ENCODE peak calls at places on chromosome 4, in nine cellular contexts. T is HCT116; I is left lung; Q is iPS DF 6.9; B is cardiac muscle cell; F is hepatocyte; W is CD4-positive, alpha-beta T cell; M is A549; U is tibial artery. H is an unnamed sample.

GRCh38 chr4:118313098-118313497 is 39.7 kb downstream of the PRSS12 start:
- DNase-seq in T (no peak), I (no peak), Q (no peak), B (no peak), F (no peak), W (no peak), M (no peak), U (no peak), H (no peak)

GRCh38 chr4:140049024-140049923 is 104.7 kb downstream of the MAML3 start:
- DNase-seq in T (no peak), I (no peak), Q (peak), B (peak), F (peak), W (peak), M (peak), U (no peak), H (no peak)

GRCh38 chr4:61245321-61245720 is 45.2 kb downstream of the ADGRL3 start:
- DNase-seq in T (no peak), I (no peak), Q (no peak), B (no peak), F (no peak), W (no peak), M (no peak), U (no peak), H (no peak)

GRCh38 chr4:133000012-133000411 is 149.1 kb upstream of the PCDH10 start:
- DNase-seq in T (no peak), I (no peak), Q (no peak), B (peak), F (peak), W (no peak), M (no peak), U (no peak), H (no peak)

GRCh38 chr4:187380181-187380581 is 615.4 kb upstream of the ZFP42 start:
- DNase-seq in T (peak), I (no peak), Q (peak), B (peak), F (peak), W (no peak), M (peak), U (no peak), H (no peak)

GRCh38 chr4:168666531-168666930 is 169.7 kb downstream of the PALLD start:
- DNase-seq in T (no peak), I (no peak), Q (no peak), B (peak), F (no peak), W (no peak), M (no peak), U (no peak), H (no peak)

GRCh38 chr4:13872145-13872544 is 244.6 kb upstream of the BOD1L1 start:
- DNase-seq in T (no peak), I (no peak), Q (no peak), B (no peak), F (peak), W (no peak), M (no peak), U (no peak), H (no peak)

GRCh38 chr4:126144838-126145237 is 830.1 kb downstream of the FAT4 start:
- DNase-seq in T (no peak), I (no peak), Q (no peak), B (no peak), F (no peak), W (no peak), M (no peak), U (no peak), H (no peak)

GRCh38 chr4:13908455-13908854 is 280.9 kb upstream of the BOD1L1 start:
- DNase-seq in T (no peak), I (no peak), Q (no peak), B (peak), F (no peak), W (no peak), M (no peak), U (no peak), H (no peak)

GRCh38 chr4:88792821-88793220 is 95.2 kb upstream of the NAP1L5 start:
- DNase-seq in T (no peak), I (no peak), Q (no peak), B (peak), F (no peak), W (no peak), M (peak), U (no peak), H (no peak)

GRCh38 chr4:7335363-7336066 is 99.2 kb downstream of the PSAPL1 start:
- DNase-seq in T (peak), I (peak), Q (peak), B (peak), F (peak), W (no peak), M (peak), U (peak), H (no peak)

GRCh38 chr4:69563424-69563823 is 67.7 kb upstream of the UGT2B4 start:
- DNase-seq in T (no peak), I (no peak), Q (no peak), B (no peak), F (no peak), W (no peak), M (no peak), U (no peak), H (no peak)

GRCh38 chr4:53863731-53864130 is 200.7 kb downstream of the CHIC2 start:
- DNase-seq in T (no peak), I (no peak), Q (no peak), B (peak), F (no peak), W (no peak), M (no peak), U (no peak), H (no peak)

GRCh38 chr4:37890501-37891220 is at the start of gene TBC1D1:
- DNase-seq in T (no peak), I (peak), Q (no peak), B (peak), F (peak), W (peak), M (peak), U (peak), H (no peak)

DNA sequence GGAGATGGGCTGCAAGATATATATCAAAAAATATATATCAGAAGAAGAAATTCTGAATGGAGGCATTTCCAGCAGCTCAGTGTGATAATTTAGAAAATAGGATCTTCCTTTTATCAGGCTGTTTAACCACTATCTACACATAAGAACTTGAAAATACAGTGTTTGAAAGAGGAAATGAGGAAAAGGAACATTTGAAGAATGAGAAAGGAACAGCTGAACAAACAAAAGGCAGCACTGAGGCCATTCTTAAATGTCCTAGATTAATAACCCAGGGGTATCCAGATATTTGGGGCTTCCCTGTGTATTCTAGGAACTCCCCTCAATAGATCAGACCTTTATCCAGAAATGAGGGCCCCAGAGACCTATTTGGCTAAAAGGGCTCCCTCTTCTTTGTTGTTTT is 4.1 kb downstream of the SLC39A8 start:
- DNase-seq in T (no peak), I (no peak), Q (no peak), B (no peak), F (no peak), W (no peak), M (no peak), U (no peak), H (no peak)
- H3K27ac ChIP-seq in T (no peak), I (no peak), Q (no peak), B (no peak), F (no peak), W (no peak), M (no peak), U (no peak), H (no peak)

DNA sequence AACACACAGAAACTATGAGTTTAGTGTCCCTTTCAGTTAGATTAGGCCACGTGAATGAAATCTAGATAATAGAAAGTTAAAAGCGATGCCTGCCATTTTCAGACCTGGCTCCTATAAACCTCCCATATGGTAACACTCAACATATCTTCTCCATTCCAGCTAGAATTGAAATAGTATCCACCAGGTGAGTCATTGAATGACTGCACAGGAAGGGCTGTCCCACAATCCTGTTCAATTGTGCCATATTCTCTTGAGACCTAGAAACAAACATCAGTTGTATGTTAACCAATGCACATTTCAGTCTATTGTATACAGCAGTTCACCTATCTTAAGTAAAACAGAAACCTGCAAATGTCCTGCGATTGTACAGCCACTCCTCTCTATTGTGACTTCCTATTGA is 659.3 kb upstream of the SLIT2 start:
- DNase-seq in T (no peak), I (no peak), Q (no peak), B (no peak), F (no peak), W (no peak), M (no peak), U (no peak), H (no peak)
- H3K27ac ChIP-seq in T (no peak), I (no peak), Q (no peak), B (no peak), F (no peak), W (no peak), M (no peak), U (no peak), H (no peak)

GRCh38 chr4:17770845-17771244 is 10.6 kb downstream of the FAM184B start:
- DNase-seq in T (no peak), I (no peak), Q (no peak), B (peak), F (no peak), W (no peak), M (no peak), U (no peak), H (no peak)
- H3K27ac ChIP-seq in T (no peak), I (no peak), Q (no peak), B (no peak), F (no peak), W (no peak), M (no peak), U (no peak), H (no peak)

GRCh38 chr4:76585897-76586360 is 150.9 kb downstream of the SHROOM3 start:
- DNase-seq in T (peak), I (peak), Q (peak), B (peak), F (peak), W (no peak), M (peak), U (peak), H (no peak)
- H3K27ac ChIP-seq in T (no peak), I (peak), Q (no peak), B (peak), F (peak), W (no peak), M (peak), U (peak), H (no peak)

DNA sequence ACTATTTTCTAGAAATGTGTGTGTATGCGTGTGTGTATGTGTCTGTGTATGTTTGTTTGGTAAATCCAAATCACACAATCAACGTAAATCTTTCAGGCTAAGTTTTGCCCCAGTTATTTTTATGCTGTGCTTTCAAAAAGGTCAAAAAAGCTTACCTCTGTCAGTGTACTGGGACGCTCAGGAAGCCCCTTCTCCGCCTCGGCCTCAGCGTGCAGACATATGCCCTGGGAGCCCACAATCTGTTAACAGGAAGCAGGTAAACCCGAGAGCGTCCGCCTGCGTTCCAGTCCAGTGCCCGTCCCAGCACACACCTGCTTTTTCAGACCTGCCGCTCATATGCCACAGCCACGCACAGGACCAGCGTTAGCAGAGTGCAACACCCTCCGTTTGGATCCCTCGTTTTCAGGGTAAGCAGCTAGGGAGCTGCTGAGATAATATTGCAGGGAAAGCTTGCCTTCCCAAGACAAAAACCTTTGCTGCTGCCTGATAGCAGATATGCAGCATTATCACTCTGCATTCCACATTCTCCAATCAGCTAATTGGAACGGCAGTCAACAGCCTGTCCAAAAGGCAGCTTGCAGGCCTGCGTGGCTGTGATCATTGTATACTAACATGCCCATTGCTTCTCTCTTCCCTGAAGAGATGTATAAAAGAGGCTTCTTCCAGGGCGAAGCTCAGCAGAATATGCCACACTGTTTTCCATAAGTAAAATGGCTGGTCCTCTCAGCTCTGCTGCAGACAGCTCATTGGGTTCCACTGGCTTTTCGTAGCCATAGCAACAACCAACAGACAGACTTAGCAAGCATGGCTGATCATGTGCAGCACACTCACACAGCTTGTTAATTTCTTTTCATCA is at the start of gene SORBS2:
- DNase-seq in T (no peak), I (peak), Q (no peak), B (peak), F (peak), W (no peak), M (no peak), U (no peak), H (no peak)
- H3K27ac ChIP-seq in T (no peak), I (peak), Q (no peak), B (peak), F (peak), W (no peak), M (no peak), U (peak), H (no peak)

GRCh38 chr4:85784348-85784747 is 309.4 kb downstream of the ARHGAP24 start:
- DNase-seq in T (no peak), I (no peak), Q (no peak), B (peak), F (no peak), W (no peak), M (no peak), U (no peak), H (no peak)
- H3K27ac ChIP-seq in T (no peak), I (no peak), Q (no peak), B (no peak), F (no peak), W (no peak), M (no peak), U (peak), H (no peak)

GRCh38 chr4:152382057-152382785 is 153.7 kb downstream of the FBXW7 start:
- DNase-seq in T (no peak), I (no peak), Q (no peak), B (peak), F (no peak), W (no peak), M (no peak), U (no peak), H (peak)
- H3K27ac ChIP-seq in T (no peak), I (peak), Q (no peak), B (peak), F (no peak), W (no peak), M (no peak), U (peak), H (no peak)

GRCh38 chr4:145851516-145852201 is 87.0 kb downstream of the ZNF827 start:
- DNase-seq in T (no peak), I (no peak), Q (no peak), B (no peak), F (no peak), W (no peak), M (no peak), U (no peak), H (no peak)

GRCh38 chr4:145843651-145844050 is 95.0 kb downstream of the ZNF827 start:
- DNase-seq in T (no peak), I (no peak), Q (no peak), B (no peak), F (no peak), W (no peak), M (no peak), U (no peak), H (no peak)

GRCh38 chr4:145852256-145852839 is 86.3 kb downstream of the ZNF827 start:
- DNase-seq in T (no peak), I (no peak), Q (no peak), B (peak), F (no peak), W (no peak), M (no peak), U (no peak), H (no peak)

GRCh38 chr4:145845118-145845517 is 93.5 kb downstream of the ZNF827 start:
- DNase-seq in T (no peak), I (no peak), Q (no peak), B (no peak), F (no peak), W (no peak), M (no peak), U (no peak), H (no peak)

DNA sequence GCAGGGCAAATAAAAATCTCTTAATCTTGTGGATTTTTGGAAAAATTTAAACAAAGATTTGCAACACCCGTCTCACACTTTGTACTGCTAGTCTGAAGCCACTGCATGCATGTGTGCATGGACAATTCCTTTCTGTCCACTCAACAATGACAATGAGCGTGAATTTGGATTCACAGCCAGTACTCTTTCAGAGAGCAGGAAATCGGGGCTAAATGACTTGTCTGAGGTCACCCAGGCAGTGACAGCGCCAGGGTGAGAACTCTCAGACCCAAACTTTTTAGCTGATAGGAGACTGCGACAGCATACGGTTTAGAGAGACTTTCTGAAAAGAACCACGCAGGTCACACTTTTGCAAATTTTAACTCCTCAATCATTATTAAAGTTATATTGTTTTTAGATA is 90.9 kb downstream of the ZNF827 start:
- DNase-seq in T (no peak), I (no peak), Q (no peak), B (no peak), F (no peak), W (no peak), M (no peak), U (no peak), H (no peak)
- H3K27ac ChIP-seq in T (no peak), I (no peak), Q (no peak), B (no peak), F (no peak), W (no peak), M (no peak), U (no peak), H (no peak)

GRCh38 chr4:25321703-25322102 is 9.1 kb downstream of the ZCCHC4 start:
- DNase-seq in T (no peak), I (no peak), Q (no peak), B (no peak), F (no peak), W (no peak), M (no peak), U (no peak), H (no peak)
- H3K27ac ChIP-seq in T (no peak), I (no peak), Q (no peak), B (no peak), F (no peak), W (no peak), M (peak), U (no peak), H (peak)

DNA sequence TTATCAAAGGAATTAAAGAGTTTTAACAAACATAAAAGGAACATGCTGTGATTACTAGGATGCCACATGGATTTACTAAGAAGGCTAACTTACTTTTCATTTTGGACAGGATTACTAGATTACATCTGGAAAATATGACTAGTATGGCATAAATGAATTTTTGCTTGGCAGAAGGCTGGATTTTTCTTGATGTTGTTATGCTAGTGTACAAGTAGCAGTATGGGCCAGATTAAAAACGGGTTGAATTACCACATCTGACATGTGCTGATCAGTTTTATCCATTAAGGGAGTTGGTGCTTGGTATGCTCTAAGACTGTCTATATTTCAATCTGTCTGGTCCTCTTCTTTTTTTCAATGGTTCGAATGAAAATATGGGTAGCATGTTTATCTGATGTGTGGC is 70.5 kb downstream of the JADE1 start:
- DNase-seq in T (no peak), I (no peak), Q (no peak), B (no peak), F (no peak), W (no peak), M (no peak), U (no peak), H (no peak)
- H3K27ac ChIP-seq in T (no peak), I (no peak), Q (no peak), B (no peak), F (no peak), W (no peak), M (no peak), U (no peak), H (no peak)